ENCODE peak calls at places on chromosomes 6 and 20, in four cellular contexts. Y, A, I and X are unnamed samples.
A peak's percentile ranks its signal among the peaks of the same experiment; 100 is the strongest.

GRCh38 chr6:34656378-34657036 is 40.1 kb downstream of the ILRUN start:
- DNase-seq in Y (peak; percentile 90), A (no peak), I (no peak), X (no peak)

GRCh38 chr6:139762587-139763031 is 388.2 kb upstream of the CITED2 start:
- DNase-seq in Y (peak; percentile 19), A (no peak), I (no peak), X (peak; percentile 53)

GRCh38 chr20:2006452-2007381 is 12.9 kb upstream of the PDYN start:
- DNase-seq in Y (peak; percentile 30), A (peak; percentile 16), I (peak; percentile 28), X (no peak)

GRCh38 chr6:40998661-40999060 is 40.4 kb downstream of the UNC5CL start:
- DNase-seq in Y (no peak), A (no peak), I (no peak), X (no peak)

GRCh38 chr20:6994452-6994851 is 227.0 kb downstream of the BMP2 start:
- DNase-seq in Y (no peak), A (peak; percentile 45), I (no peak), X (no peak)

GRCh38 chr6:158474961-158475343 is 84.9 kb upstream of the TMEM181 start:
- DNase-seq in Y (peak; percentile 65), A (peak; percentile 18), I (peak; percentile 57), X (no peak)

GRCh38 chr6:113412589-113413367 is 444.4 kb upstream of the MARCKS start:
- DNase-seq in Y (no peak), A (no peak), I (no peak), X (no peak)

GRCh38 chr6:82842721-82843120 is 222.9 kb downstream of the UBE3D start:
- DNase-seq in Y (peak; percentile 73), A (peak; percentile 88), I (no peak), X (no peak)

GRCh38 chr20:45098096-45098773 is 2.7 kb downstream of the KCNS1 start:
- DNase-seq in Y (no peak), A (peak; percentile 14), I (no peak), X (peak; percentile 74)

GRCh38 chr6:2460216-2460734 is 214.9 kb upstream of the GMDS start:
- DNase-seq in Y (no peak), A (no peak), I (no peak), X (no peak)

GRCh38 chr6:40359808-40360207 is 227.4 kb downstream of the LRFN2 start:
- DNase-seq in Y (no peak), A (no peak), I (no peak), X (no peak)

GRCh38 chr6:94323853-94324252 is 904.5 kb upstream of the EPHA7 start:
- DNase-seq in Y (no peak), A (no peak), I (no peak), X (no peak)

GRCh38 chr20:51660741-51661608 is 107.2 kb downstream of the ATP9A start:
- DNase-seq in Y (peak; percentile 93), A (peak; percentile 48), I (no peak), X (no peak)

GRCh38 chr6:157107915-157108651 is 215.2 kb downstream of the TMEM242 start:
- DNase-seq in Y (peak; percentile 98), A (peak; percentile 92), I (peak; percentile 54), X (no peak)

GRCh38 chr20:51318058-51318960 is 224.2 kb downstream of the NFATC2 start:
- DNase-seq in Y (no peak), A (peak; percentile 41), I (no peak), X (no peak)

GRCh38 chr6:106782524-106783265 is 153.3 kb downstream of the QRSL1 start:
- DNase-seq in Y (no peak), A (no peak), I (no peak), X (no peak)

GRCh38 chr6:2037230-2037926 is 208.0 kb downstream of the GMDS start:
- DNase-seq in Y (peak; percentile 28), A (no peak), I (no peak), X (no peak)

GRCh38 chr6:165439928-165440554 is 130.6 kb upstream of the C6orf118 start:
- DNase-seq in Y (peak; percentile 73), A (no peak), I (peak; percentile 52), X (no peak)

GRCh38 chr6:5084787-5085637 is at the start of gene PPP1R3G:
- DNase-seq in Y (peak; percentile 65), A (peak; percentile 35), I (no peak), X (peak; percentile 84)

GRCh38 chr6:42185597-42185996 is 9.2 kb downstream of the GUCA1B start:
- DNase-seq in Y (no peak), A (no peak), I (no peak), X (no peak)

GRCh38 chr6:49550413-49551125 is at the start of gene C6orf141:
- DNase-seq in Y (no peak), A (no peak), I (no peak), X (peak; percentile 84)

GRCh38 chr6:130670142-130670541 is 157.1 kb upstream of the SMLR1 start:
- DNase-seq in Y (no peak), A (no peak), I (no peak), X (no peak)

GRCh38 chr6:2658788-2659187 is 91.9 kb downstream of the MYLK4 start:
- DNase-seq in Y (no peak), A (no peak), I (no peak), X (no peak)

GRCh38 chr6:35718911-35719381 is 17.9 kb upstream of the ARMC12 start:
- DNase-seq in Y (no peak), A (no peak), I (no peak), X (no peak)

GRCh38 chr20:50034567-50035170 is 51.9 kb downstream of the SNAI1 start:
- DNase-seq in Y (peak; percentile 37), A (no peak), I (no peak), X (no peak)

GRCh38 chr6:150231456-150231855 is 88.6 kb downstream of the PPP1R14C start:
- DNase-seq in Y (peak; percentile 57), A (peak; percentile 21), I (no peak), X (no peak)

DNA sequence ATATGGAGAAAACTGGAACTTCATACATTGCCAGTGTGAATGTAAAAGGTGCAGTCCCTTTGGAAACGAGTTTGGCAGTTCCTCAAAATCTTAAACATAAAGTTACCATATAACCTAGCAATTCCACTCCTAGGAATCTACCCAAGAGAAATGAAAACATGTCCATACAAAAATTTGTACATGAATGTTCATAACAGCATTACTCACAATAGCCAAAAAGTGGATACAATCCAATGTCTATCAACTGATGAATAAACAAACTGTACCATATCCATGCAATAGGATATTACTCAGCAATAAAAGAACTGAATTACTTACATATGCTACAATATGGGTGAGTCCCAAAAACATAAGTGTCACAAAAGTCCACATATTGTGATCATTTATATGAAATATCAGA is 48.7 kb upstream of the ERVFRD-1 start:
- DNase-seq in Y (peak; percentile 21), A (no peak), I (no peak), X (no peak)
- H3K27ac ChIP-seq in Y (no peak overlapping the region), A (no peak overlapping the region), I (no peak overlapping the region), X (no peak overlapping the region)

GRCh38 chr6:131937703-131938631 is 13.2 kb downstream of the CCN2 start:
- DNase-seq in Y (peak; percentile 88), A (peak; percentile 96), I (no peak), X (no peak)

GRCh38 chr6:131936156-131936555 is 15.0 kb downstream of the CCN2 start:
- DNase-seq in Y (no peak), A (no peak), I (no peak), X (no peak)

GRCh38 chr6:131937219-131937618 is 14.0 kb downstream of the CCN2 start:
- DNase-seq in Y (no peak), A (no peak), I (no peak), X (no peak)
- H3K4me3 ChIP-seq in Y (no peak overlapping the region), A (no peak overlapping the region), I (no peak overlapping the region), X (no peak overlapping the region)

DNA sequence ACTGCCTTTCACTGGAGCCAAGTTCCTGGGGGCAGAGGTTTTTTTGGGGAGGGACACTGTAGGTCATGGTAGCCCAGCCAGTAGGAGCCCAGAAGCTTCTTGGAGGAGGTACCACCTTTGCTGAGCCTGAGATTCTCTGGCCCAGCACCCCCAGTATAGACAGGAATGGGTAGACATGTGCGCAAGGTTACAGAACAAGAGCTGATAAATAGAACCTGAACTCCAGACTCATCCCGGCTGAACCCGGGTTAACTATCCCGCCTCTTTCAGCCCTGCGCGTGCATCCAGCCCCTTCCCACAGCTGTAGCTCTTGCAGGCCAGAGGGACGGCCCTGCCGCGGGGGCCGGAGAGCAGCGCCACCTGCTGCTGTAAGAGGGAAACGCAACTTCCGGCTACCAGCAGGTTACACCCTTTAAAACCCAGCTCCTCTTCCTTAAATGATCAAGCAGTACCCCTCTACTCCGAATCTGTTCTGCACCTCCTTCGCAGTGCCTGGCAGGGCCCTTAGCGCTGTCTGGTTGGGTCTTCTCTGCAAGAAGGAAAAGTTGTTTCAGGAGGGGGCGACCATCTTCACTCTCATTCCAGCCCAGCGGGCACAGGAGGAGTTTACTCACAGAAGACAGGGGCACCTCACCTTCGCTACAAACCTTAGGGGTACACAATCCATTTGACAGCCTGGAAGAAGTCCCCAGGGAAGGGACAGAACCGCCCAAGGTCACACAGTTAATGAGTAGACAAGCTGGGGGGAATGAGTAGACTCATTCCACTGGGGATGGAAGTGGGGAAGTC is 7.5 kb downstream of the SRXN1 start:
- DNase-seq in Y (peak; percentile 57), A (peak; percentile 41), I (peak; percentile 62), X (peak; percentile 92)
- H3K27ac ChIP-seq in Y (no peak overlapping the region), A (no peak overlapping the region), I (no peak overlapping the region), X (no peak overlapping the region)

GRCh38 chr6:137493218-137494038 is 766 bp downstream of the OLIG3 start:
- DNase-seq in Y (no peak), A (no peak), I (no peak), X (peak; percentile 83)
- H3K4me3 ChIP-seq in Y (no peak overlapping the region), A (no peak overlapping the region), I (no peak overlapping the region), X (no peak overlapping the region)

DNA sequence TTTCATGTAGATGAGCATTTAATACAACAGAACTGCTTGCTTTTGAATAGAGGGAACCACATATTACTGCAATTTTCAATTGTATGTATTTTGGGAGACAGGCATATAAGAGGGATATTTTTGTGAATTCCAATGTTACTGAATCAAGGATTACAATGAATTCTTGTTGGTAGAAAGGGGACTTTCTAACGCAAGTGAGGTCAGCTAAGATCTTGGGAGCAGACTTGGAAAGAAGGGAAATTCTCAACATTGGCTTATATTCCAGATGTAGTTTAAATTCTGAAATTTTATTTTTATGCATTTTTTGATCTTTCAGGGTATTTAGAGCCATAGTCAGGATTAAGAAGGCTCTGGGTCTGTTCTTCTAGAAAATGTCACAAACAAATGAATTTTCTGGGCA is 43.3 kb upstream of the CTAGE9 start:
- DNase-seq in Y (peak; percentile 89), A (peak; percentile 22), I (no peak), X (no peak)
- H3K27ac ChIP-seq in Y (no peak overlapping the region), A (peak overlapping the region; percentile 57), I (no peak overlapping the region), X (no peak overlapping the region)

GRCh38 chr6:46016063-46016608 is 476 bp upstream of the CLIC5 start:
- DNase-seq in Y (no peak), A (no peak), I (no peak), X (no peak)

GRCh38 chr6:46014054-46014453 is 1.6 kb downstream of the CLIC5 start:
- DNase-seq in Y (no peak), A (no peak), I (no peak), X (no peak)

GRCh38 chr6:46013639-46014038 is 2.0 kb downstream of the CLIC5 start:
- DNase-seq in Y (no peak), A (no peak), I (no peak), X (no peak)

GRCh38 chr6:46014511-46015118 is 1.0 kb downstream of the CLIC5 start:
- DNase-seq in Y (no peak), A (no peak), I (no peak), X (peak; percentile 75)

GRCh38 chr6:46015119-46015968 is at the start of gene CLIC5:
- DNase-seq in Y (no peak), A (no peak), I (no peak), X (peak; percentile 46)
- H3K4me3 ChIP-seq in Y (no peak within 1 kb of the TSS), A (peak within 1 kb of the TSS; percentile 34), I (peak within 1 kb of the TSS; percentile 38), X (peak within 1 kb of the TSS; percentile 51)